ENCODE peak calls at places on chromosomes 5 and 9, in four cellular contexts. O is astrocyte, L is GM20000, D is NB4. H is an unnamed sample.
A peak's percentile ranks its signal among the peaks of the same experiment; 100 is the strongest.

GRCh38 chr5:39470021-39470420 is 45.2 kb upstream of the DAB2 start:
- DNase-seq in O (no peak), L (no peak), D (peak; percentile 15), H (no peak)

GRCh38 chr9:76877961-76878360 is 28.0 kb downstream of the PRUNE2 start:
- DNase-seq in O (no peak), L (no peak), D (no peak), H (no peak)

GRCh38 chr5:66967826-66968262 is 228.8 kb downstream of the CD180 start:
- DNase-seq in O (peak; percentile 69), L (no peak), D (no peak), H (no peak)

GRCh38 chr9:128861501-128861900 is 20.2 kb downstream of the KYAT1 start:
- DNase-seq in O (no peak), L (no peak), D (no peak), H (no peak)

GRCh38 chr9:85960688-85961093 is 19.7 kb downstream of the NAA35 start:
- DNase-seq in O (no peak), L (no peak), D (no peak), H (no peak)

GRCh38 chr5:10250804-10251276 is 760 bp downstream of the CCT5 start:
- DNase-seq in O (no peak), L (peak; percentile 35), D (peak; percentile 61), H (peak; percentile 39)

GRCh38 chr9:97735070-97735600 is 38.0 kb upstream of the XPA start:
- DNase-seq in O (no peak), L (no peak), D (no peak), H (no peak)

GRCh38 chr5:63961598-63962161 is 565 bp downstream of the HTR1A start:
- DNase-seq in O (no peak), L (no peak), D (no peak), H (no peak)

GRCh38 chr9:87991151-87991870 is 17.0 kb upstream of the CDK20 start:
- DNase-seq in O (no peak), L (no peak), D (no peak), H (no peak)

GRCh38 chr9:89418882-89419641 is 78.9 kb downstream of the SEMA4D start:
- DNase-seq in O (no peak), L (peak; percentile 72), D (peak; percentile 73), H (peak; percentile 86)

GRCh38 chr9:95570646-95571045 is 53.9 kb upstream of the PTCH1 start:
- DNase-seq in O (peak; percentile 53), L (no peak), D (peak; percentile 20), H (no peak)

GRCh38 chr9:127506814-127507750 is 55.8 kb downstream of the LRSAM1 start:
- DNase-seq in O (peak; percentile 78), L (no peak), D (peak; percentile 48), H (no peak)

GRCh38 chr5:131630208-131630962 is 4.6 kb downstream of the RAPGEF6 start:
- DNase-seq in O (no peak), L (no peak), D (no peak), H (no peak)

GRCh38 chr9:89305868-89306267 is 5.1 kb upstream of the CKS2 start:
- DNase-seq in O (no peak), L (no peak), D (peak; percentile 45), H (no peak)

GRCh38 chr5:56229106-56229505 is 4.0 kb downstream of the ANKRD55 start:
- DNase-seq in O (no peak), L (no peak), D (no peak), H (no peak)

GRCh38 chr5:105956456-105957177 is 1714.1 kb downstream of the EFNA5 start:
- DNase-seq in O (peak; percentile 16), L (no peak), D (peak; percentile 1), H (no peak)

GRCh38 chr5:150783422-150783928 is 4.9 kb downstream of the SMIM3 start:
- DNase-seq in O (peak; percentile 98), L (peak; percentile 63), D (peak; percentile 94), H (peak; percentile 44)

GRCh38 chr9:98520221-98520920 is 188.4 kb downstream of the GABBR2 start:
- DNase-seq in O (peak; percentile 39), L (no peak), D (no peak), H (no peak)

GRCh38 chr5:317086-317811 is 4.3 kb upstream of the AHRR start:
- DNase-seq in O (peak; percentile 42), L (peak; percentile 92), D (peak; percentile 95), H (peak; percentile 92)

GRCh38 chr5:173283318-173284288 is 44.6 kb downstream of the STC2 start:
- DNase-seq in O (peak; percentile 30), L (peak; percentile 81), D (peak; percentile 83), H (peak; percentile 84)

GRCh38 chr9:120904999-120905793 is 21.4 kb downstream of the TRAF1 start:
- DNase-seq in O (no peak), L (no peak), D (no peak), H (peak; percentile 26)

GRCh38 chr9:37904647-37905505 is 949 bp upstream of the SLC25A51 start:
- DNase-seq in O (no peak), L (peak; percentile 25), D (no peak), H (no peak)

GRCh38 chr5:66554211-66554610 is 42.0 kb upstream of the MAST4 start:
- DNase-seq in O (peak; percentile 93), L (peak; percentile 52), D (peak; percentile 28), H (peak; percentile 53)

GRCh38 chr9:127444283-127444920 is 6.8 kb downstream of the RPL12 start:
- DNase-seq in O (no peak), L (no peak), D (peak; percentile 39), H (peak; percentile 44)

GRCh38 chr9:15889555-15889954 is 336.7 kb downstream of the CCDC171 start:
- DNase-seq in O (peak; percentile 83), L (no peak), D (no peak), H (no peak)

GRCh38 chr9:138063785-138064184 is 186.2 kb downstream of the CACNA1B start:
- DNase-seq in O (no peak), L (no peak), D (no peak), H (no peak)

GRCh38 chr5:35393901-35394300 is 163.6 kb upstream of the PRLR start:
- DNase-seq in O (no peak), L (no peak), D (no peak), H (no peak)

GRCh38 chr9:136052433-136052880 is 42.6 kb downstream of the NACC2 start:
- DNase-seq in O (no peak), L (no peak), D (no peak), H (no peak)

GRCh38 chr5:179125789-179126505 is 65.8 kb downstream of the ZNF354C start:
- DNase-seq in O (no peak), L (no peak), D (no peak), H (no peak)

GRCh38 chr9:84140535-84141101 is 160.0 kb downstream of the RMI1 start:
- DNase-seq in O (peak; percentile 8), L (no peak), D (no peak), H (peak; percentile 27)

GRCh38 chr5:106601605-106602004 is 1069.1 kb downstream of the EFNA5 start:
- DNase-seq in O (no peak), L (peak; percentile 9), D (peak; percentile 2), H (peak; percentile 82)

DNA sequence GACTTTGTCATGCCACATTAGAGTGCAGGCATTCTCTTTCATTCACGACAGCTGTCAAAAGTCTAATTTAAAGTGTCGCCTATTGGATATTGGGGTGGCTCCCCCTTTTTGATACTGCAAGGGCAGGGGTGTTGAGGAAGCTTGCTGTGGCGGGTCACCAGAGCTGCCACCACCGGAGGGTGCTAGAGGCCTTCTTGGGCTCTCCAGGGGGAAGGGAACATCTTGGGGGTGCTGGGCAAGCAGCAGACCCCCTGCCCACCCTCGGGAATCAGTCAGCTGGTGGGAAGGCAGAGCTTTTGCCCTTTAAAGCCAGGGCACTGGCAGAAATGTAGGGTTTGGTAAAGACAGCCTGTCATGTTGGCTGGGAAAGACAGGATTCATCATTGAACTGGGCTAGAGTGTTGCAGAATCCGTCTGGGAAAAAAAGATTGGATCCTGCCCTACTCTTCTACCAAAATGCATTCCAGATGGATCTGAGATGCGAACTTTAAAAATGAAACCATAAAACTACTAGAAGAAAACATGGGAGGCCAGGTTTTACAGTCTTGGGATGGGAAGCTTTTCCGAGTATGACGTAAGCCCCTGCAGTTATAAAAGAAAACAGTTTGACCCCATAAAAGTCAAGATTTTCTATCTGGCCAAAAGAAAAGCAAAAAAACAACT is 22.3 kb downstream of the COL5A1 start:
- DNase-seq in O (no peak), L (no peak), D (no peak), H (no peak)
- TF ChIP-seq CTCF in O (peak; percentile 5), L (peak; percentile 1), D (no peak), H (no peak)

DNA sequence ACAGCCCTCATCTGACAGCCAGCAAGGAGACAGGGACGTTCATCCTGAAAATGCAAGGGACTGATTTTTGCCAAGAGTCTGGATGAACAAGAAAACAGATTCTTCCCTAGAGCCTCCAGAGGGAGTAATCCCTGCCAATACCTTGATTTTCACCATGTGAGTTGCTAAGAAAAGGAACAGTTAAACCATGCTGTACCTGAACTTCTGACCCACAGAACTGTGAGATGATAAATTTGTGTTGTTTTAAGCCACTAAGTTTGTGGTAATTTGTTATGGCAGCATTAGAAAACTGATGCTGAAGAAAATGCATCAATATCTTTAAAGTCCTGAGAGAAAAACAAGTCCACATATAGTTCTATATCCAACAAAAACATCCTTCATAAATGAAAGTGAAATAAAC is 153.9 kb upstream of the ADAMTSL1 start:
- DNase-seq in O (no peak), L (no peak), D (no peak), H (no peak)
- TF ChIP-seq CTCF in O (no peak), L (no peak), D (no peak), H (no peak)

DNA sequence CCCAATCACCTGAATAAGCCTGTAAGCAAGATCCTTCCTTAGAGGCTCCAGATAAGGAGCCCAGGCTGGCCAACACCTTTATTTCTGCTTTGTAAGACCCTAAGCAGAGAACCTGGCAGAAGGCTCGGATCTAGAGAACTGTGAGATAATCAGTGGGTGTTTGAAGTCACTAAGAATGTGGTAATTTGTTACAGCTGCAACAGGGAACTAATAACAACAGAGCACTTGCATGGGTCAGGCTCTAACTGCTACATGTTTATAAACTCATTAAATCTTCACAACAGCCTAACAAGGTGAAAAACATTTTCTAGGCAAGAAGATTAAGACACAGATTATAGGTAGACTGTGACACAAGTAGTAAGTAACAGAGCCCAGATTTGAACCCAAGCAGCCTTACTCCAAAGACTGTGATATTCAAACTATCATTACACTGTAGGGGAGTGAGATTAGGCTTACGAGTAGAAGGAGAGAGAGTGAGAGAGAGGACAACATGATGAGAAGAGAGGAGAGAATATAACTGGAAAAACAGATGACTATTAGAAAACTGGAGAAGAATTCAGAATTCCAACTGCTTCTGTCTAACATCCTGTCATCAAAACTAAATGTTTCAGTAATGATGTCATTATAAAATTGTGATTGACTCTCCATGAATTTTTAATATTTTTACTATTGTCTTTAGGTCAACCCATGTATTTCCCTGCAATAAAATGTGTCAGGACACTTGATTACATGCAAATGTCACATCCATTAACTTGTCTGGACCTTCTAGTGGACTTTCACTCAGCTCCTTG is 290.9 kb upstream of the RGMB start:
- DNase-seq in O (no peak), L (no peak), D (no peak), H (no peak)
- TF ChIP-seq CTCF in O (no peak), L (no peak), D (no peak), H (no peak)

DNA sequence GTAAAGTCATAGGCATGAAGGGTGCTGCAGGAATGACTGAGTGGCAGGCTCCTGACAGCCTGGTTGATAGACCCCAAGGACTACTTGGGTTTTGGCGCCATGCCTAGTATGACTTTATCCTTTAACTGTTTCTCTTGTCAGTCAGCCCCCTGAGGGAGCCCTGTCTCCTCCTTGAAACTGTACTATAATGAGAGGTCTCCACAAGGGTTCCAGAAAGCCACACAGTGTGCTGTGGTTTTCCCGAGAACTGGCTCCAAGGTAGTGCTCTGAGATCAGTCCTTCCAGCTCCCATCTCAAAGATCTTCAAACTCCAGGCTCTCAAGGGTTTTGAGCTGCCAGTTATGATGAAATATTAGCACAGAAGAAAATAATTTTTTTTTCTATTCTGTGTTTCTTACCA is 26.7 kb upstream of the TNC start:
- DNase-seq in O (peak; percentile 62), L (no peak), D (no peak), H (no peak)
- TF ChIP-seq CTCF in O (no peak), L (no peak), D (no peak), H (no peak)

GRCh38 chr9:12640021-12640587 is 53.1 kb upstream of the TYRP1 start:
- DNase-seq in O (peak; percentile 46), L (peak; percentile 4), D (peak; percentile 73), H (peak; percentile 35)
- TF ChIP-seq CTCF in O (peak; percentile 56), L (no peak), D (peak; percentile 58), H (peak; percentile 20)

H was measured in GM12865.